ENCODE peak calls at places on chromosome 14, in six cellular contexts. One of them, this sample, is unnamed.

GRCh38 chr14:22174412-22174811 is 414.6 kb downstream of the DAD1 start:
- DNase-seq in Calu3: no peak
- DNase-seq in A172: no peak
- DNase-seq in stimulated activated CD4-positive, alpha-beta T cell treated with anti-CD3 and anti-CD28 coated beads, TNF-alpha, amount 100 ng/mL, for 4 hours: no peak
- DNase-seq in memory B cell: no peak
- DNase-seq in occipital lobe: no peak
- DNase-seq in this sample: no peak

GRCh38 chr14:69479696-69480095 is 4.8 kb upstream of the PLEKHD1 start:
- DNase-seq in Calu3: no peak
- DNase-seq in A172: no peak
- DNase-seq in stimulated activated CD4-positive, alpha-beta T cell treated with anti-CD3 and anti-CD28 coated beads, TNF-alpha, amount 100 ng/mL, for 4 hours: no peak
- DNase-seq in memory B cell: no peak
- DNase-seq in occipital lobe: no peak
- DNase-seq in this sample: no peak

GRCh38 chr14:34997762-34998161 is 15.0 kb downstream of the SRP54 start:
- DNase-seq in Calu3: no peak
- DNase-seq in A172: no peak
- DNase-seq in stimulated activated CD4-positive, alpha-beta T cell treated with anti-CD3 and anti-CD28 coated beads, TNF-alpha, amount 100 ng/mL, for 4 hours: no peak
- DNase-seq in memory B cell: no peak
- DNase-seq in occipital lobe: no peak
- DNase-seq in this sample: no peak

GRCh38 chr14:61469771-61470170 is 148.4 kb downstream of the PRKCH start:
- DNase-seq in Calu3: no peak
- DNase-seq in A172: no peak
- DNase-seq in stimulated activated CD4-positive, alpha-beta T cell treated with anti-CD3 and anti-CD28 coated beads, TNF-alpha, amount 100 ng/mL, for 4 hours: no peak
- DNase-seq in memory B cell: no peak
- DNase-seq in occipital lobe: no peak
- DNase-seq in this sample: no peak

GRCh38 chr14:31388687-31389413 is 31.5 kb downstream of the HEATR5A start:
- DNase-seq in Calu3: no peak
- DNase-seq in A172: no peak
- DNase-seq in stimulated activated CD4-positive, alpha-beta T cell treated with anti-CD3 and anti-CD28 coated beads, TNF-alpha, amount 100 ng/mL, for 4 hours: no peak
- DNase-seq in memory B cell: no peak
- DNase-seq in occipital lobe: no peak
- DNase-seq in this sample: no peak

GRCh38 chr14:32343926-32344430 is 14.9 kb downstream of the AKAP6 start:
- DNase-seq in Calu3: no peak
- DNase-seq in A172: no peak
- DNase-seq in stimulated activated CD4-positive, alpha-beta T cell treated with anti-CD3 and anti-CD28 coated beads, TNF-alpha, amount 100 ng/mL, for 4 hours: no peak
- DNase-seq in memory B cell: no peak
- DNase-seq in occipital lobe: no peak
- DNase-seq in this sample: no peak

GRCh38 chr14:49997991-49998390 is 105.1 kb downstream of the ARF6 start:
- DNase-seq in Calu3: no peak
- DNase-seq in A172: no peak
- DNase-seq in stimulated activated CD4-positive, alpha-beta T cell treated with anti-CD3 and anti-CD28 coated beads, TNF-alpha, amount 100 ng/mL, for 4 hours: no peak
- DNase-seq in memory B cell: no peak
- DNase-seq in occipital lobe: no peak
- DNase-seq in this sample: no peak

GRCh38 chr14:56339855-56340701 is 221.9 kb downstream of the PELI2 start:
- DNase-seq in Calu3: peak; percentile 58
- DNase-seq in A172: peak; percentile 74
- DNase-seq in stimulated activated CD4-positive, alpha-beta T cell treated with anti-CD3 and anti-CD28 coated beads, TNF-alpha, amount 100 ng/mL, for 4 hours: peak; percentile 5
- DNase-seq in memory B cell: peak; percentile 45
- DNase-seq in occipital lobe: peak; percentile 56
- DNase-seq in this sample: peak; percentile 73

GRCh38 chr14:100275214-100275613 is 31.0 kb downstream of the SLC25A29 start:
- DNase-seq in Calu3: no peak
- DNase-seq in A172: no peak
- DNase-seq in stimulated activated CD4-positive, alpha-beta T cell treated with anti-CD3 and anti-CD28 coated beads, TNF-alpha, amount 100 ng/mL, for 4 hours: no peak
- DNase-seq in memory B cell: no peak
- DNase-seq in occipital lobe: no peak
- DNase-seq in this sample: no peak

GRCh38 chr14:33777651-33778050 is 173.2 kb downstream of the EGLN3 start:
- DNase-seq in Calu3: no peak
- DNase-seq in A172: peak; percentile 11
- DNase-seq in stimulated activated CD4-positive, alpha-beta T cell treated with anti-CD3 and anti-CD28 coated beads, TNF-alpha, amount 100 ng/mL, for 4 hours: no peak
- DNase-seq in memory B cell: no peak
- DNase-seq in occipital lobe: no peak
- DNase-seq in this sample: no peak

GRCh38 chr14:94548999-94549985 is 11.9 kb upstream of the SERPINA4 start:
- DNase-seq in Calu3: peak; percentile 77
- DNase-seq in A172: peak; percentile 17
- DNase-seq in stimulated activated CD4-positive, alpha-beta T cell treated with anti-CD3 and anti-CD28 coated beads, TNF-alpha, amount 100 ng/mL, for 4 hours: peak; percentile 18
- DNase-seq in memory B cell: peak; percentile 67
- DNase-seq in occipital lobe: peak; percentile 21
- DNase-seq in this sample: peak; percentile 47

GRCh38 chr14:104743461-104744380 is 9.2 kb upstream of the SIVA1 start:
- DNase-seq in Calu3: no peak
- DNase-seq in A172: peak; percentile 45
- DNase-seq in stimulated activated CD4-positive, alpha-beta T cell treated with anti-CD3 and anti-CD28 coated beads, TNF-alpha, amount 100 ng/mL, for 4 hours: no peak
- DNase-seq in memory B cell: no peak
- DNase-seq in occipital lobe: no peak
- DNase-seq in this sample: no peak

GRCh38 chr14:44211718-44212117 is 295.4 kb downstream of the FSCB start:
- DNase-seq in Calu3: no peak
- DNase-seq in A172: no peak
- DNase-seq in stimulated activated CD4-positive, alpha-beta T cell treated with anti-CD3 and anti-CD28 coated beads, TNF-alpha, amount 100 ng/mL, for 4 hours: no peak
- DNase-seq in memory B cell: no peak
- DNase-seq in occipital lobe: no peak
- DNase-seq in this sample: no peak

GRCh38 chr14:67674139-67674479 is 323 bp downstream of the VTI1B start:
- DNase-seq in Calu3: peak; percentile 83
- DNase-seq in A172: peak; percentile 38
- DNase-seq in stimulated activated CD4-positive, alpha-beta T cell treated with anti-CD3 and anti-CD28 coated beads, TNF-alpha, amount 100 ng/mL, for 4 hours: peak; percentile 4
- DNase-seq in memory B cell: peak; percentile 59
- DNase-seq in occipital lobe: peak; percentile 71
- DNase-seq in this sample: peak; percentile 61

GRCh38 chr14:51862171-51862838 is 1.9 kb downstream of the GNG2 start:
- DNase-seq in Calu3: no peak
- DNase-seq in A172: no peak
- DNase-seq in stimulated activated CD4-positive, alpha-beta T cell treated with anti-CD3 and anti-CD28 coated beads, TNF-alpha, amount 100 ng/mL, for 4 hours: no peak
- DNase-seq in memory B cell: no peak
- DNase-seq in occipital lobe: no peak
- DNase-seq in this sample: no peak

GRCh38 chr14:22886500-22887259 is 3.7 kb downstream of the REM2 start:
- DNase-seq in Calu3: peak; percentile 78
- DNase-seq in A172: no peak
- DNase-seq in stimulated activated CD4-positive, alpha-beta T cell treated with anti-CD3 and anti-CD28 coated beads, TNF-alpha, amount 100 ng/mL, for 4 hours: peak; percentile 60
- DNase-seq in memory B cell: peak; percentile 64
- DNase-seq in occipital lobe: no peak
- DNase-seq in this sample: peak; percentile 77

GRCh38 chr14:72476657-72477499 is 417.0 kb downstream of the DPF3 start:
- DNase-seq in Calu3: peak; percentile 33
- DNase-seq in A172: peak; percentile 70
- DNase-seq in stimulated activated CD4-positive, alpha-beta T cell treated with anti-CD3 and anti-CD28 coated beads, TNF-alpha, amount 100 ng/mL, for 4 hours: peak; percentile 44
- DNase-seq in memory B cell: no peak
- DNase-seq in occipital lobe: no peak
- DNase-seq in this sample: no peak

GRCh38 chr14:76272774-76273173 is 103.2 kb upstream of the ESRRB start:
- DNase-seq in Calu3: no peak
- DNase-seq in A172: no peak
- DNase-seq in stimulated activated CD4-positive, alpha-beta T cell treated with anti-CD3 and anti-CD28 coated beads, TNF-alpha, amount 100 ng/mL, for 4 hours: no peak
- DNase-seq in memory B cell: no peak
- DNase-seq in occipital lobe: no peak
- DNase-seq in this sample: no peak

GRCh38 chr14:87264386-87264785 is 728.6 kb downstream of the GALC start:
- DNase-seq in Calu3: no peak
- DNase-seq in A172: peak; percentile 22
- DNase-seq in stimulated activated CD4-positive, alpha-beta T cell treated with anti-CD3 and anti-CD28 coated beads, TNF-alpha, amount 100 ng/mL, for 4 hours: no peak
- DNase-seq in memory B cell: no peak
- DNase-seq in occipital lobe: no peak
- DNase-seq in this sample: no peak

GRCh38 chr14:100679170-100679569 is 47.5 kb upstream of the DLK1 start:
- DNase-seq in Calu3: no peak
- DNase-seq in A172: no peak
- DNase-seq in stimulated activated CD4-positive, alpha-beta T cell treated with anti-CD3 and anti-CD28 coated beads, TNF-alpha, amount 100 ng/mL, for 4 hours: no peak
- DNase-seq in memory B cell: no peak
- DNase-seq in occipital lobe: no peak
- DNase-seq in this sample: no peak

GRCh38 chr14:62308927-62309326 is 546.7 kb downstream of the SNAPC1 start:
- DNase-seq in Calu3: no peak
- DNase-seq in A172: no peak
- DNase-seq in stimulated activated CD4-positive, alpha-beta T cell treated with anti-CD3 and anti-CD28 coated beads, TNF-alpha, amount 100 ng/mL, for 4 hours: no peak
- DNase-seq in memory B cell: no peak
- DNase-seq in occipital lobe: no peak
- DNase-seq in this sample: peak; percentile 68

GRCh38 chr14:85443001-85443400 is 86.9 kb upstream of the FLRT2 start:
- DNase-seq in Calu3: no peak
- DNase-seq in A172: no peak
- DNase-seq in stimulated activated CD4-positive, alpha-beta T cell treated with anti-CD3 and anti-CD28 coated beads, TNF-alpha, amount 100 ng/mL, for 4 hours: no peak
- DNase-seq in memory B cell: no peak
- DNase-seq in occipital lobe: no peak
- DNase-seq in this sample: no peak

GRCh38 chr14:94173471-94173884 is 644 bp upstream of the PPP4R4 start:
- DNase-seq in Calu3: peak; percentile 5
- DNase-seq in A172: no peak
- DNase-seq in stimulated activated CD4-positive, alpha-beta T cell treated with anti-CD3 and anti-CD28 coated beads, TNF-alpha, amount 100 ng/mL, for 4 hours: no peak
- DNase-seq in memory B cell: peak; percentile 30
- DNase-seq in occipital lobe: no peak
- DNase-seq in this sample: no peak

GRCh38 chr14:92516344-92516965 is 2.9 kb downstream of the RIN3 start:
- DNase-seq in Calu3: no peak
- DNase-seq in A172: no peak
- DNase-seq in stimulated activated CD4-positive, alpha-beta T cell treated with anti-CD3 and anti-CD28 coated beads, TNF-alpha, amount 100 ng/mL, for 4 hours: no peak
- DNase-seq in memory B cell: no peak
- DNase-seq in occipital lobe: no peak
- DNase-seq in this sample: no peak